ENCODE peak calls at places on chromosomes 7 and 10, in seven cellular contexts. N is HCT116, X is A673, D is H7, B is cardiac fibroblast, H is IMR-90, L is MM.1S. Y is an unnamed sample.

GRCh38 chr7:98250789-98251188 is 1.2 kb downstream of the TECPR1 start:
- DNase-seq in N (no peak), X (no peak), D (peak; percentile 66), B (no peak), H (no peak), L (peak; percentile 67), Y (no peak)

GRCh38 chr10:74888947-74889661 is 62.7 kb downstream of the KAT6B start:
- DNase-seq in N (peak; percentile 3), X (peak; percentile 26), D (peak; percentile 12), B (no peak), H (no peak), L (no peak), Y (no peak)

GRCh38 chr7:738723-739454 is 11.8 kb upstream of the PRKAR1B start:
- DNase-seq in N (no peak), X (no peak), D (peak; percentile 46), B (no peak), H (no peak), L (no peak), Y (no peak)

GRCh38 chr10:121418126-121418777 is 180.0 kb downstream of the FGFR2 start:
- DNase-seq in N (peak; percentile 52), X (no peak), D (no peak), B (no peak), H (no peak), L (no peak), Y (no peak)

GRCh38 chr10:71548494-71548846 is 151.8 kb downstream of the CDH23 start:
- DNase-seq in N (no peak), X (peak; percentile 33), D (peak; percentile 87), B (peak; percentile 18), H (peak; percentile 0), L (peak; percentile 24), Y (peak; percentile 18)

GRCh38 chr7:18064242-18064838 is 36.7 kb upstream of the PRPS1L1 start:
- DNase-seq in N (no peak), X (peak; percentile 42), D (no peak), B (peak; percentile 29), H (no peak), L (peak; percentile 24), Y (peak; percentile 36)

GRCh38 chr10:124827474-124827873 is 25.9 kb downstream of the ABRAXAS2 start:
- DNase-seq in N (no peak), X (peak; percentile 25), D (no peak), B (peak; percentile 46), H (peak; percentile 14), L (peak; percentile 16), Y (peak; percentile 46)

GRCh38 chr7:151399906-151400305 is 9.9 kb downstream of the WDR86 start:
- DNase-seq in N (no peak), X (no peak), D (peak; percentile 43), B (no peak), H (no peak), L (no peak), Y (no peak)

GRCh38 chr7:44184221-44184873 is 4.9 kb downstream of the GCK start:
- DNase-seq in N (peak; percentile 78), X (peak; percentile 19), D (peak; percentile 55), B (peak; percentile 59), H (peak; percentile 89), L (no peak), Y (peak; percentile 71)

GRCh38 chr7:150330211-150330885 is 7.0 kb upstream of the ACTR3C start:
- DNase-seq in N (no peak), X (no peak), D (peak; percentile 54), B (no peak), H (no peak), L (no peak), Y (no peak)

GRCh38 chr7:78607099-78607498 is 808.5 kb downstream of the PHTF2 start:
- DNase-seq in N (no peak), X (peak; percentile 32), D (peak; percentile 46), B (no peak), H (no peak), L (no peak), Y (no peak)

GRCh38 chr7:22842383-22842903 is 19.8 kb upstream of the TOMM7 start:
- DNase-seq in N (no peak), X (no peak), D (no peak), B (peak; percentile 45), H (no peak), L (no peak), Y (no peak)

GRCh38 chr10:112956631-112957350 is 6.7 kb downstream of the TCF7L2 start:
- DNase-seq in N (no peak), X (no peak), D (no peak), B (no peak), H (no peak), L (no peak), Y (no peak)

GRCh38 chr7:36661135-36661840 is 63.0 kb downstream of the AOAH start:
- DNase-seq in N (peak; percentile 84), X (no peak), D (no peak), B (no peak), H (peak; percentile 26), L (no peak), Y (peak; percentile 11)

GRCh38 chr7:13179011-13179574 is 491.7 kb downstream of the ARL4A start:
- DNase-seq in N (no peak), X (peak; percentile 24), D (no peak), B (peak; percentile 17), H (peak; percentile 6), L (peak; percentile 54), Y (peak; percentile 27)

GRCh38 chr10:50579491-50580259 is 44.1 kb downstream of the SGMS1 start:
- DNase-seq in N (no peak), X (no peak), D (no peak), B (no peak), H (no peak), L (no peak), Y (no peak)

GRCh38 chr10:986881-987634 is 1.2 kb upstream of the GTPBP4 start:
- DNase-seq in N (no peak), X (no peak), D (no peak), B (peak; percentile 41), H (peak; percentile 86), L (no peak), Y (peak; percentile 57)

GRCh38 chr10:24333736-24334135 is 124.8 kb downstream of the KIAA1217 start:
- DNase-seq in N (no peak), X (no peak), D (no peak), B (peak; percentile 80), H (peak; percentile 63), L (no peak), Y (peak; percentile 55)

GRCh38 chr10:29692121-29692539 is 57.4 kb upstream of the SVIL start:
- DNase-seq in N (no peak), X (no peak), D (peak; percentile 68), B (no peak), H (peak; percentile 35), L (no peak), Y (peak; percentile 27)

GRCh38 chr7:4683884-4684565 is 1.9 kb downstream of the FOXK1 start:
- DNase-seq in N (no peak), X (peak; percentile 43), D (peak; percentile 51), B (peak; percentile 71), H (peak; percentile 87), L (peak; percentile 24), Y (peak; percentile 69)

GRCh38 chr10:64397125-64397524 is 875.9 kb downstream of the REEP3 start:
- DNase-seq in N (no peak), X (no peak), D (no peak), B (no peak), H (no peak), L (no peak), Y (no peak)

GRCh38 chr10:47438857-47439474 is 44.9 kb downstream of the ANXA8 start:
- DNase-seq in N (peak; percentile 62), X (peak; percentile 42), D (peak; percentile 68), B (peak; percentile 84), H (peak; percentile 74), L (no peak), Y (peak; percentile 82)

GRCh38 chr10:133324198-133324792 is 12.4 kb downstream of the CALY start:
- DNase-seq in N (no peak), X (peak; percentile 67), D (peak; percentile 94), B (peak; percentile 63), H (peak; percentile 55), L (peak; percentile 37), Y (peak; percentile 42)

GRCh38 chr10:126895214-126895781 is 9.9 kb upstream of the DOCK1 start:
- DNase-seq in N (no peak), X (no peak), D (no peak), B (no peak), H (no peak), L (no peak), Y (no peak)

GRCh38 chr7:108128514-108128913 is 1.6 kb downstream of the LAMB4 start:
- DNase-seq in N (no peak), X (no peak), D (no peak), B (no peak), H (no peak), L (no peak), Y (no peak)

GRCh38 chr10:5575144-5575481 is 50.4 kb downstream of the CALML3 start:
- DNase-seq in N (no peak), X (no peak), D (no peak), B (no peak), H (no peak), L (no peak), Y (no peak)

GRCh38 chr10:115947104-115947503 is 325.9 kb downstream of the GFRA1 start:
- DNase-seq in N (no peak), X (no peak), D (no peak), B (peak; percentile 44), H (peak; percentile 58), L (no peak), Y (peak; percentile 60)

GRCh38 chr7:47290867-47291266 is 291.0 kb downstream of the TNS3 start:
- DNase-seq in N (no peak), X (no peak), D (no peak), B (no peak), H (no peak), L (no peak), Y (no peak)
- H3K4me3 ChIP-seq in N (no peak overlapping the region), X (no peak overlapping the region), D (no peak overlapping the region), B (no peak overlapping the region), H (no peak overlapping the region), L (no peak overlapping the region), Y (no peak overlapping the region)

GRCh38 chr10:114525368-114525949 is 121.2 kb upstream of the AFAP1L2 start:
- DNase-seq in N (no peak), X (peak; percentile 43), D (no peak), B (peak; percentile 29), H (no peak), L (no peak), Y (peak; percentile 43)
- H3K4me3 ChIP-seq in N (peak overlapping the region; percentile 68), X (peak overlapping the region; percentile 46), D (no peak overlapping the region), B (no peak overlapping the region), H (no peak overlapping the region), L (peak overlapping the region; percentile 57), Y (peak overlapping the region; percentile 55)

GRCh38 chr7:133207687-133208086 is 45.2 kb upstream of the EXOC4 start:
- DNase-seq in N (peak; percentile 12), X (peak; percentile 42), D (peak; percentile 22), B (peak; percentile 9), H (no peak), L (peak; percentile 21), Y (peak; percentile 25)
- H3K4me3 ChIP-seq in N (no peak overlapping the region), X (no peak overlapping the region), D (no peak overlapping the region), B (no peak overlapping the region), H (no peak overlapping the region), L (no peak overlapping the region), Y (no peak overlapping the region)

DNA sequence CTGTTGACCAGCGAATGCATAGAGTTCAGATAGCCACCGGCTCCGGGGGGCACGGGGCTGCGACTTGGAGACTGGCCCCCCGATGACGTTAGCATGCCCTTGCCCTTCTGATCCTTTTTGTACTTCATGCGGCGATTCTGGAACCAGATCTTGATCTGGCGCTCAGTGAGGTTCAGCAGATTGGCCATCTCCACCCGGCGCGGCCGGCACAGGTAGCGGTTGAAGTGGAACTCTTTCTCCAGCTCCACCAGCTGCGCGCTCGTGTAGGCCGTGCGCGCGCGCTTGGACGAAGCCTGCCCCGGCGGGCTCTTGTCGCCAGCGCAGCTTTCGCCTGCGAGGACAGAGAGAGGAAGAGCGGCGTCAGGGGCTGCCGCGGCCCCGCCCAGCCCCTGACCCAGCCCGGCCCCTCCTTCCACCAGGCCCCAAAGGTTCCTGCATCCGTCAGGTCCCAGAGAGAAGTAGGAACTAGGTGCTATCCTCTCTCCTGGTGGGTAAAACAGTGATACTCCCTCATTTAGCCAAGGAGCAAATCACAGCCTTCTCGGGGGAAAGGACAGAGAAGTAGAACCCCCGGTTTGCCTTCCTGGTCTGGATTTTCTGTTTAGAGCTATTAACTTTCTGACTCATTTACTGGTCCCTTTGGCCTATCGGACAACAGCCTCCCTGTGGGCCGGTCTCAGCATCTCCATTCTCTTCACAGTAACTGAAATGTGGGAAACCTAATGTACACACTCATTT is 6.1 kb upstream of the HOXA2 start:
- DNase-seq in N (no peak), X (no peak), D (peak; percentile 92), B (no peak), H (peak; percentile 88), L (no peak), Y (no peak)
- H3K4me3 ChIP-seq in N (no peak overlapping the region), X (no peak overlapping the region), D (peak overlapping the region; percentile 9), B (no peak overlapping the region), H (peak overlapping the region; percentile 45), L (no peak overlapping the region), Y (no peak overlapping the region)